ENCODE peak calls at places on chromosomes 6 and 20, in five cellular contexts. One of them, this sample, is unnamed.

GRCh38 chr6:157571995-157572394 is 191.0 kb downstream of the ZDHHC14 start:
- DNase-seq in HCT116: no peak
- DNase-seq in uterus: no peak
- DNase-seq in stomach: no peak
- DNase-seq in gastrocnemius medialis: no peak
- DNase-seq in this sample: no peak

GRCh38 chr6:7148100-7148822 is 40.5 kb downstream of the RREB1 start:
- DNase-seq in uterus: no peak
- DNase-seq in gastrocnemius medialis: no peak
- DNase-seq in stomach: no peak
- DNase-seq in HCT116: no peak
- DNase-seq in this sample: no peak

GRCh38 chr6:145809785-145810184 is 4.8 kb downstream of the FBXO30 start:
- DNase-seq in stomach: no peak
- DNase-seq in uterus: no peak
- DNase-seq in HCT116: no peak
- DNase-seq in gastrocnemius medialis: no peak
- DNase-seq in this sample: no peak

GRCh38 chr6:30396833-30397479 is 52.0 kb downstream of the RPP21 start:
- DNase-seq in HCT116: peak; percentile 51
- DNase-seq in gastrocnemius medialis: peak; percentile 48
- DNase-seq in stomach: peak; percentile 88
- DNase-seq in uterus: peak; percentile 73
- DNase-seq in this sample: peak; percentile 86

GRCh38 chr6:112311950-112312547 is 35.1 kb upstream of the RFPL4B start:
- DNase-seq in uterus: no peak
- DNase-seq in HCT116: no peak
- DNase-seq in gastrocnemius medialis: no peak
- DNase-seq in stomach: no peak
- DNase-seq in this sample: peak; percentile 25

GRCh38 chr6:166494757-166495486 is 91.6 kb downstream of the RAMACL start:
- DNase-seq in stomach: no peak
- DNase-seq in HCT116: no peak
- DNase-seq in gastrocnemius medialis: peak; percentile 7
- DNase-seq in uterus: no peak
- DNase-seq in this sample: no peak

GRCh38 chr6:146803601-146804000 is 204.8 kb downstream of the ADGB start:
- DNase-seq in stomach: no peak
- DNase-seq in gastrocnemius medialis: no peak
- DNase-seq in uterus: no peak
- DNase-seq in HCT116: no peak
- DNase-seq in this sample: no peak

GRCh38 chr6:27889628-27890315 is 22.4 kb downstream of the OR2B2 start:
- DNase-seq in uterus: no peak
- DNase-seq in stomach: no peak
- DNase-seq in HCT116: peak; percentile 16
- DNase-seq in gastrocnemius medialis: no peak
- DNase-seq in this sample: peak; percentile 87

GRCh38 chr20:7723284-7723683 is 217.0 kb downstream of the HAO1 start:
- DNase-seq in uterus: no peak
- DNase-seq in stomach: no peak
- DNase-seq in HCT116: no peak
- DNase-seq in gastrocnemius medialis: peak; percentile 16
- DNase-seq in this sample: no peak

GRCh38 chr6:24494726-24495515 is at the start of gene ALDH5A1:
- DNase-seq in uterus: peak; percentile 63
- DNase-seq in HCT116: peak; percentile 24
- DNase-seq in stomach: peak; percentile 72
- DNase-seq in gastrocnemius medialis: peak; percentile 53
- DNase-seq in this sample: peak; percentile 85
- TF ChIP-seq POLR2A in uterus: no peak
- TF ChIP-seq POLR2A in HCT116: no peak
- TF ChIP-seq POLR2A in stomach: no peak
- TF ChIP-seq POLR2A in gastrocnemius medialis: peak; percentile 7
- TF ChIP-seq POLR2A in this sample: peak; percentile 48

DNA sequence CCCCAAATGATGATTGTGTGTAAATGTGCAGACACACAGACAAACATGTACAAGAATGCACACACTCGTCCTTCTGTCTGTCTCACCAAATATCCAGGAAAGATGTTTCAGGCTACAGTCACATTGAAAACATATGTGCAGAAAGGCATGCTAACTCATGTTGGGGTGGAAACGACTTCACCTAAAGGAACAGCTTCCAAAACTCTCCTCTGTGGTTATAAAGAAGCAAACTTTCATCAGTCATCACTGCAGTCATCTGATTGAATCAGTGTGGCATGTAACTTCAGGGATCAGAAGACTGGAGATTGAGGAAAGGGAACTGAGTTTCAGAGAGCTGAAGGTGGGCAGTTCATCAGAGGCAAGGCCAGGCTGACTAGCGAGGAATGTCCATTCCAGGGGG is 164.8 kb downstream of the FOXC1 start:
- DNase-seq in uterus: no peak
- DNase-seq in gastrocnemius medialis: no peak
- DNase-seq in HCT116: no peak
- DNase-seq in stomach: no peak
- DNase-seq in this sample: no peak
- TF ChIP-seq POLR2A in uterus: no peak
- TF ChIP-seq POLR2A in gastrocnemius medialis: no peak
- TF ChIP-seq POLR2A in HCT116: no peak
- TF ChIP-seq POLR2A in stomach: no peak
- TF ChIP-seq POLR2A in this sample: no peak

GRCh38 chr6:155328539-155329459 is 14.5 kb upstream of the TFB1M start:
- DNase-seq in stomach: peak; percentile 92
- DNase-seq in HCT116: no peak
- DNase-seq in uterus: no peak
- DNase-seq in gastrocnemius medialis: no peak
- DNase-seq in this sample: no peak
- TF ChIP-seq POLR2A in stomach: no peak
- TF ChIP-seq POLR2A in HCT116: no peak
- TF ChIP-seq POLR2A in uterus: no peak
- TF ChIP-seq POLR2A in gastrocnemius medialis: no peak
- TF ChIP-seq POLR2A in this sample: no peak

GRCh38 chr6:56845027-56845426 is 109.9 kb upstream of the BEND6 start:
- DNase-seq in HCT116: no peak
- DNase-seq in stomach: no peak
- DNase-seq in gastrocnemius medialis: no peak
- DNase-seq in uterus: no peak
- DNase-seq in this sample: no peak

GRCh38 chr6:56842602-56843475 is 112.1 kb upstream of the BEND6 start:
- DNase-seq in gastrocnemius medialis: peak; percentile 60
- DNase-seq in stomach: no peak
- DNase-seq in HCT116: no peak
- DNase-seq in uterus: peak; percentile 20
- DNase-seq in this sample: no peak

GRCh38 chr6:56841372-56841749 is 113.5 kb upstream of the BEND6 start:
- DNase-seq in gastrocnemius medialis: no peak
- DNase-seq in stomach: no peak
- DNase-seq in HCT116: no peak
- DNase-seq in uterus: no peak
- DNase-seq in this sample: no peak

GRCh38 chr6:56841751-56842150 is 113.2 kb upstream of the BEND6 start:
- DNase-seq in uterus: no peak
- DNase-seq in stomach: no peak
- DNase-seq in HCT116: no peak
- DNase-seq in gastrocnemius medialis: no peak
- DNase-seq in this sample: no peak

DNA sequence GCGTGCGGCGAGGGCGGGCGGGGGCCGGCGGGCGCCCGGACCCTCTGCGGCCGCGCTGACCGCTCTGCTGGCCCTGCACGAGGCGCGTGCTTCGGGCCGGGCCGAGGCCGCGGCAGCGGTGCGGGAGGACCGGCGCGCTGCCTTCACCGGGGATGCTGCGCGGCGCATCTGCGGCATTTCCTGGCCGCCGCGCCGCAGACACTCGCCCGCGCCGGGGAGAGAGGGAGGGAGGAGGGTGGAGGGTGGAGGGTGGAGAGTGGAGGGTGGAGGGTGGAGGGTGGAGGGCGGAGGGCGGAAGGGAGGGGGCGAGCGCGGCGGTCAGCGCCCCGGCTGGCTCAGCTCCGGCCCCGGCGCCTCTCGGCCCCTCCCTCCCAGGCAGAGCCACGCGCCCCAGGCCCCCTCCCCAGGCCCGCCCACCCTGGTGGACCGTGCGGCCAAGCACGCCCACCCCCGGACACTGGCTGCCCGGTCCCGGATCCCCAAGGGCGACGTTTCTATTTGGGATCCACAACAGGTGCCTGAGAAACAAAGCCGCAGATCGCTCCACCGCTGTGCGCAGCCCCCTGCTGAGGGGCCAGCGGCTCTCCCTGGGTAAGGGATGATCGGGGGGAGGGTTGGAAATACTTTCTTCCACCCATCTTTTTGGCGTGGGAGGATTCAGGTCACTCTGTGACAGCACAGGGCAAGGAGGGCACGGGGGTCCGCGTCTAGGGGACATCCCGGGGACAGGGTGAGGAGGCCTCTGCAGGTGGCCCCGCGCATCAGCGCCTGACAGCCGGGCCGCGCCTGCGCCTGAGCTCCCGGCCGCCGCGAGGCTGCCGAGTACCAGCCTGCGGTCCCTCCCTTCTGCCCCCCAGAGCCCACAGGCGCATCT is 111.2 kb upstream of the BEND6 start:
- DNase-seq in gastrocnemius medialis: peak; percentile 89
- DNase-seq in stomach: peak; percentile 43
- DNase-seq in uterus: peak; percentile 64
- DNase-seq in HCT116: peak; percentile 78
- DNase-seq in this sample: peak; percentile 84
- TF ChIP-seq POLR2A in gastrocnemius medialis: peak; percentile 94
- TF ChIP-seq POLR2A in stomach: no peak
- TF ChIP-seq POLR2A in uterus: peak; percentile 9
- TF ChIP-seq POLR2A in HCT116: no peak
- TF ChIP-seq POLR2A in this sample: no peak

DNA sequence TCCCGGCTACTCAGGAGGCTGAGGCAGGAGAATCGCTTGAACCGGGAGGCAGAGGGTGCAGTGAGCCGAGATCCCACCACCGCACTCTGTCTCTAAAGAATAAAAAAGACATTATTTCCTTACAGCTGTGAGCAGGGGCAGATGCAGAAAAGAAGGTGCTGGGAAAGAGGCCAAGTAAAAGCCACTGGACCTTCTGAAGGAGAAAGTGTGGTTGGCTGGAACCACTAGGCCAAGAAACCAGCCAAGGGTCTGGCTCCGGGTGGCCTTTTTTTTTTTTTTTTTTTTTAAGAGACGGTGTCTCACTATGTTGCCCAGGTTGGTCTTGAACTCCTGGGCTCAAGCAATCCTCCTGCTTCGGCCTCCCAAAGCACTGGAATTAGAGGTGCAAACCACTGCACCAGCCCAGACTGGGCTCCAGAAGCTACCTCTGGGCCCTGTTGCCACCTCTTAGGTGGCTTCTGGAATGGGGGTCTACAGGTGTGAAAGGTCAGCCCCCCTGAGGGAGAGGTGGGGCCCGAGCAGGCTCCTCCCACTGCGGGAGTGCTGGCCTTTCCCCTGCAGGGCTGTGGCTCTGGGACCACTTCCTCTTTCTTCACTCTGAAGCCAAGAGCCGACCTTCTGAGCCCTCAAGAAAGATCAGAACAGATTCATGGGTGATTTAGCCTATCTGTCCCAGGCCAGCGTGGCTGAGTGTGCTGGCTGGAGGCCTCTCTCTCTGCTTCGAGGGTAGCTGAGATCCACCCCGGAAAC is at the start of gene FGD2:
- DNase-seq in gastrocnemius medialis: no peak
- DNase-seq in HCT116: no peak
- DNase-seq in stomach: no peak
- DNase-seq in uterus: no peak
- DNase-seq in this sample: no peak
- TF ChIP-seq POLR2A in gastrocnemius medialis: no peak
- TF ChIP-seq POLR2A in HCT116: no peak
- TF ChIP-seq POLR2A in stomach: no peak
- TF ChIP-seq POLR2A in uterus: no peak
- TF ChIP-seq POLR2A in this sample: no peak

DNA sequence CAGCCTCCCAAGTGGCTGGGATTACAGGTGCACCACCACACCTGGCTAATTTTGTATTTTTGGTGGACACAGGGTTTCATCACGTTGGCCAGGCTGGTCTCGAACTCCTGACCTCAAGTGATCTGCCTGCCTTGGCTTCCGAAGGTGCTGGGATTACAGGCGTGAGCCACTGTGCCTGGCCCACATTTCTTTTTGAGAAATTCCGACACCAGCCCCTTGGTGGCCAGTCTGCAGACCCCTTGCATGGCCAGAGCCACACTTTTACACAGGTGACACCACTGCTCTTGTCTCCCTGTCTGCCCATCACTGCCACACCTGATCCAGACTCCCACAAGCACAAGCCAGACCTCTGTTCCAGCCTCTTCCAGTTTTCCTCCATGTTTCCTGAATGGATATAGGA is 33.0 kb downstream of the SRSF3 start:
- DNase-seq in gastrocnemius medialis: no peak
- DNase-seq in uterus: no peak
- DNase-seq in stomach: no peak
- DNase-seq in HCT116: no peak
- DNase-seq in this sample: no peak
- TF ChIP-seq POLR2A in gastrocnemius medialis: no peak
- TF ChIP-seq POLR2A in uterus: no peak
- TF ChIP-seq POLR2A in stomach: no peak
- TF ChIP-seq POLR2A in HCT116: no peak
- TF ChIP-seq POLR2A in this sample: no peak

GRCh38 chr6:100116409-100117194 is 122.6 kb upstream of the MCHR2 start:
- DNase-seq in gastrocnemius medialis: no peak
- DNase-seq in HCT116: peak; percentile 80
- DNase-seq in uterus: no peak
- DNase-seq in stomach: no peak
- DNase-seq in this sample: peak; percentile 50
- TF ChIP-seq POLR2A in gastrocnemius medialis: no peak
- TF ChIP-seq POLR2A in HCT116: no peak
- TF ChIP-seq POLR2A in uterus: no peak
- TF ChIP-seq POLR2A in stomach: no peak
- TF ChIP-seq POLR2A in this sample: no peak

DNA sequence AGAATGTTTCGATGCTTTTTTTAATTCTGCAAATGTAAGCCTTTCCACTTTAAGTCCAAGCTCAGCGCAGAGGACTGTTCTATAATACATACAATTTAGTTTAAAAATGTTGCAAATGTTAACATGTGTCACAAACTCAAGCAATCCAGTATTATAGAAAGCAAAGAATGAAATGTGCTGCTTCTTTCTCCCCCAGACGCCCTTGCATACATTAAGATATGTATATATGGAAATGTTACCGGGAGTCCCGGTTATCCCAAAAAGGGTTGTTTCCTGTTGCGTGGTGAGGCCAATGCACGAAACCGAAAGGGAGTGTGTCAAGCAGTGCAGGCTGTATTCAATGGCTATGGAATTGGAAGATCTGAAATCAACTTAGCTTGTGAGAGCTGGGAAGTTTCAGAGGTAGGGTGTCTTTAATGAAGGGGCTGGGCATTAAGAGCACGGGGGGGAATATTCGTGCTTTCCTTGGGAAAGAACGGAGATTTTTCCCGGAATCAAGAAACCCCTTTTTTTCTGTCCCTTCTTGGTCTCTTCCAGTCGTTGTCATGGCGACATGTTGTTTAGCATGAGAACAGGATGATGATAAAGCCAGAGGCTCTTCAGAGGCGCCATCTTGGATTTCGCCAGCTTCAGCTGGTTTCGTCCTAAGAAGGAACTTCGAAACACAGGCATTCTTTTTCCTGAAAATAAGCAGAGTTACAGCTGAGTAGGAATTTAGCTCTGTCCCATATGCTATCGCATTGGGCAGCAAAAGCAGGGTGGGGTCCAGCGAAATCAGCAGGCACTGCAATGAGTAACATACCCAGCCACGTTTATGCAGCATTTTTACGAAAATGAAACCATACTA is 10.1 kb upstream of the NQO2 start:
- DNase-seq in uterus: peak; percentile 94
- DNase-seq in gastrocnemius medialis: peak; percentile 89
- DNase-seq in HCT116: peak; percentile 96
- DNase-seq in stomach: peak; percentile 86
- DNase-seq in this sample: peak; percentile 96
- TF ChIP-seq POLR2A in uterus: peak; percentile 81
- TF ChIP-seq POLR2A in gastrocnemius medialis: peak; percentile 39
- TF ChIP-seq POLR2A in HCT116: peak; percentile 39
- TF ChIP-seq POLR2A in stomach: no peak
- TF ChIP-seq POLR2A in this sample: peak; percentile 93

This sample was measured in erythroblast.